ENCODE peak calls at places on chromosomes 4 and X, in eight cellular contexts. One of them, this sample, is unnamed.

GRCh38 chr4:182832352-182833120 is 84.7 kb downstream of the DCTD start:
- DNase-seq in mesothelial cell of epicardium: no peak
- DNase-seq in activated gamma-delta T cell treated with Interleukin-2 at 50 U/mL for 16 hours: no peak
- DNase-seq in ovary: no peak
- DNase-seq in neural progenitor cell: no peak
- DNase-seq in OCI-LY7: no peak
- DNase-seq in HFF-Myc: no peak
- DNase-seq in DMS153: no peak
- DNase-seq in this sample: no peak

GRCh38 chr4:189414021-189414420 is 526.7 kb upstream of the FRG1 start:
- DNase-seq in mesothelial cell of epicardium: no peak
- DNase-seq in activated gamma-delta T cell treated with Interleukin-2 at 50 U/mL for 16 hours: no peak
- DNase-seq in ovary: no peak
- DNase-seq in neural progenitor cell: no peak
- DNase-seq in OCI-LY7: no peak
- DNase-seq in HFF-Myc: no peak
- DNase-seq in DMS153: peak; percentile 3
- DNase-seq in this sample: no peak

GRCh38 chr4:98473046-98473445 is 185.4 kb downstream of the TSPAN5 start:
- DNase-seq in mesothelial cell of epicardium: no peak
- DNase-seq in activated gamma-delta T cell treated with Interleukin-2 at 50 U/mL for 16 hours: no peak
- DNase-seq in ovary: no peak
- DNase-seq in neural progenitor cell: no peak
- DNase-seq in OCI-LY7: no peak
- DNase-seq in HFF-Myc: no peak
- DNase-seq in DMS153: no peak
- DNase-seq in this sample: no peak

GRCh38 chr4:7928711-7929505 is 10.8 kb downstream of the AFAP1 start:
- DNase-seq in mesothelial cell of epicardium: no peak
- DNase-seq in activated gamma-delta T cell treated with Interleukin-2 at 50 U/mL for 16 hours: no peak
- DNase-seq in ovary: no peak
- DNase-seq in neural progenitor cell: peak; percentile 46
- DNase-seq in OCI-LY7: no peak
- DNase-seq in HFF-Myc: no peak
- DNase-seq in DMS153: no peak
- DNase-seq in this sample: no peak

GRCh38 chrX:154535892-154536291 is 10.8 kb downstream of the G6PD start:
- DNase-seq in mesothelial cell of epicardium: no peak
- DNase-seq in activated gamma-delta T cell treated with Interleukin-2 at 50 U/mL for 16 hours: no peak
- DNase-seq in ovary: no peak
- DNase-seq in neural progenitor cell: no peak
- DNase-seq in OCI-LY7: no peak
- DNase-seq in HFF-Myc: no peak
- DNase-seq in DMS153: no peak
- DNase-seq in this sample: no peak

GRCh38 chr4:6641164-6641970 is 882 bp downstream of the MRFAP1 start:
- DNase-seq in mesothelial cell of epicardium: no peak
- DNase-seq in activated gamma-delta T cell treated with Interleukin-2 at 50 U/mL for 16 hours: peak; percentile 45
- DNase-seq in ovary: peak; percentile 65
- DNase-seq in neural progenitor cell: peak; percentile 59
- DNase-seq in OCI-LY7: peak; percentile 52
- DNase-seq in HFF-Myc: no peak
- DNase-seq in DMS153: no peak
- DNase-seq in this sample: peak; percentile 51

GRCh38 chrX:49915352-49916222 is 6.8 kb upstream of the CLCN5 start:
- DNase-seq in mesothelial cell of epicardium: no peak
- DNase-seq in activated gamma-delta T cell treated with Interleukin-2 at 50 U/mL for 16 hours: peak; percentile 52
- DNase-seq in ovary: peak; percentile 35
- DNase-seq in neural progenitor cell: peak; percentile 61
- DNase-seq in OCI-LY7: peak; percentile 57
- DNase-seq in HFF-Myc: no peak
- DNase-seq in DMS153: no peak
- DNase-seq in this sample: peak; percentile 65

GRCh38 chr4:69617083-69617694 is 22.3 kb downstream of the UGT2A2 start:
- DNase-seq in mesothelial cell of epicardium: no peak
- DNase-seq in activated gamma-delta T cell treated with Interleukin-2 at 50 U/mL for 16 hours: no peak
- DNase-seq in ovary: no peak
- DNase-seq in neural progenitor cell: peak; percentile 65
- DNase-seq in OCI-LY7: peak; percentile 7
- DNase-seq in HFF-Myc: no peak
- DNase-seq in DMS153: peak; percentile 28
- DNase-seq in this sample: no peak

GRCh38 chr4:135731681-135732080 is 1530.1 kb upstream of the PABPC4L start:
- DNase-seq in mesothelial cell of epicardium: no peak
- DNase-seq in activated gamma-delta T cell treated with Interleukin-2 at 50 U/mL for 16 hours: no peak
- DNase-seq in ovary: no peak
- DNase-seq in neural progenitor cell: no peak
- DNase-seq in OCI-LY7: no peak
- DNase-seq in HFF-Myc: no peak
- DNase-seq in DMS153: no peak
- DNase-seq in this sample: no peak

GRCh38 chrX:123993326-123993725 is 31.8 kb downstream of the STAG2 start:
- DNase-seq in mesothelial cell of epicardium: no peak
- DNase-seq in activated gamma-delta T cell treated with Interleukin-2 at 50 U/mL for 16 hours: no peak
- DNase-seq in ovary: no peak
- DNase-seq in neural progenitor cell: no peak
- DNase-seq in OCI-LY7: no peak
- DNase-seq in HFF-Myc: peak; percentile 7
- DNase-seq in DMS153: no peak
- DNase-seq in this sample: no peak

GRCh38 chr4:138225477-138225876 is 16.7 kb downstream of the SLC7A11 start:
- DNase-seq in mesothelial cell of epicardium: no peak
- DNase-seq in activated gamma-delta T cell treated with Interleukin-2 at 50 U/mL for 16 hours: no peak
- DNase-seq in ovary: no peak
- DNase-seq in neural progenitor cell: no peak
- DNase-seq in OCI-LY7: no peak
- DNase-seq in HFF-Myc: no peak
- DNase-seq in DMS153: no peak
- DNase-seq in this sample: no peak

GRCh38 chr4:17705107-17705506 is 76.3 kb downstream of the FAM184B start:
- DNase-seq in mesothelial cell of epicardium: no peak
- DNase-seq in activated gamma-delta T cell treated with Interleukin-2 at 50 U/mL for 16 hours: no peak
- DNase-seq in ovary: no peak
- DNase-seq in neural progenitor cell: no peak
- DNase-seq in OCI-LY7: no peak
- DNase-seq in HFF-Myc: no peak
- DNase-seq in DMS153: no peak
- DNase-seq in this sample: no peak

GRCh38 chr4:1945492-1945891 is 63.3 kb downstream of the NELFA start:
- DNase-seq in mesothelial cell of epicardium: no peak
- DNase-seq in activated gamma-delta T cell treated with Interleukin-2 at 50 U/mL for 16 hours: no peak
- DNase-seq in ovary: no peak
- DNase-seq in neural progenitor cell: peak; percentile 42
- DNase-seq in OCI-LY7: no peak
- DNase-seq in HFF-Myc: no peak
- DNase-seq in DMS153: no peak
- DNase-seq in this sample: no peak

GRCh38 chrX:121084903-121085611 is 37.6 kb downstream of the GLUD2 start:
- DNase-seq in mesothelial cell of epicardium: no peak
- DNase-seq in activated gamma-delta T cell treated with Interleukin-2 at 50 U/mL for 16 hours: no peak
- DNase-seq in ovary: no peak
- DNase-seq in neural progenitor cell: no peak
- DNase-seq in OCI-LY7: no peak
- DNase-seq in HFF-Myc: no peak
- DNase-seq in DMS153: no peak
- DNase-seq in this sample: no peak

GRCh38 chrX:27598312-27598711 is 8.2 kb downstream of the DCAF8L2 start:
- DNase-seq in mesothelial cell of epicardium: no peak
- DNase-seq in activated gamma-delta T cell treated with Interleukin-2 at 50 U/mL for 16 hours: no peak
- DNase-seq in ovary: no peak
- DNase-seq in neural progenitor cell: peak; percentile 66
- DNase-seq in OCI-LY7: no peak
- DNase-seq in HFF-Myc: no peak
- DNase-seq in DMS153: no peak
- DNase-seq in this sample: no peak

GRCh38 chr4:109701566-109702399 is 1.5 kb downstream of the CASP6 start:
- DNase-seq in mesothelial cell of epicardium: no peak
- DNase-seq in activated gamma-delta T cell treated with Interleukin-2 at 50 U/mL for 16 hours: no peak
- DNase-seq in ovary: no peak
- DNase-seq in neural progenitor cell: peak; percentile 10
- DNase-seq in OCI-LY7: peak; percentile 11
- DNase-seq in HFF-Myc: no peak
- DNase-seq in DMS153: no peak
- DNase-seq in this sample: peak; percentile 24